ENCODE peak calls at places on chromosomes 11 and 22, in seven cellular contexts. V, P, S, N, C, W and K are unnamed samples.

GRCh38 chr11:2827792-2828191 is 57.8 kb downstream of the CDKN1C start:
- DNase-seq in N (no peak), S (no peak), P (no peak), V (no peak), W (no peak), C (no peak), K (no peak)

GRCh38 chr11:2298795-2299747 is 2.6 kb downstream of the C11orf21 start:
- DNase-seq in P (no peak), N (peak; percentile 44), W (no peak), S (peak; percentile 49), C (no peak), V (no peak), K (peak; percentile 74)

GRCh38 chr11:2798951-2799761 is 86.4 kb downstream of the CDKN1C start:
- DNase-seq in V (no peak), N (no peak), S (no peak), W (no peak), P (peak; percentile 2), C (no peak), K (peak; percentile 0)

GRCh38 chr11:3627291-3627690 is 14.5 kb downstream of the ART5 start:
- DNase-seq in V (peak; percentile 82), W (peak; percentile 68), S (no peak), P (no peak), N (peak; percentile 33), C (no peak), K (no peak)

GRCh38 chr22:19843107-19843856 is 11.4 kb downstream of the GNB1L start:
- DNase-seq in C (no peak), V (no peak), W (no peak), N (no peak), P (no peak), S (no peak), K (no peak)

GRCh38 chr11:107583629-107584195 is 7.2 kb upstream of the ELMOD1 start:
- DNase-seq in N (peak; percentile 78), C (no peak), V (peak; percentile 37), P (no peak), S (no peak), W (no peak), K (no peak)

GRCh38 chr11:119671561-119672015 is 57.4 kb downstream of the NECTIN1 start:
- DNase-seq in S (no peak), N (peak; percentile 56), V (peak; percentile 54), P (peak; percentile 70), W (peak; percentile 8), C (no peak), K (no peak)

GRCh38 chr11:127471662-127472061 is 471.1 kb upstream of the KIRREL3 start:
- DNase-seq in P (no peak), V (no peak), C (no peak), W (no peak), N (no peak), S (no peak), K (no peak)

GRCh38 chr11:83608571-83608970 is 322.4 kb upstream of the CCDC90B start:
- DNase-seq in W (no peak), C (no peak), S (no peak), N (no peak), V (no peak), P (no peak), K (no peak)

GRCh38 chr11:26575946-26576345 is 3.9 kb upstream of the MUC15 start:
- DNase-seq in V (peak; percentile 63), W (no peak), S (no peak), N (peak; percentile 82), P (no peak), C (no peak), K (no peak)

GRCh38 chr22:28703436-28703835 is 23.8 kb upstream of the TTC28 start:
- DNase-seq in N (no peak), S (no peak), V (peak; percentile 61), W (no peak), P (no peak), C (no peak), K (no peak)

GRCh38 chr11:61773356-61773755 is 19.0 kb downstream of the TMEM258 start:
- DNase-seq in N (no peak), W (no peak), C (no peak), P (no peak), S (no peak), V (no peak), K (no peak)

GRCh38 chr11:73760680-73761402 is at the start of gene RAB6A:
- DNase-seq in V (peak; percentile 99), P (peak; percentile 100), C (peak; percentile 100), W (peak; percentile 100), S (peak; percentile 98), N (peak; percentile 96), K (peak; percentile 100)
- TF ChIP-seq CTCF in V (no peak), P (peak; percentile 46), C (peak; percentile 53), W (peak; percentile 43), S (no peak), N (peak; percentile 46), K (no peak)

DNA sequence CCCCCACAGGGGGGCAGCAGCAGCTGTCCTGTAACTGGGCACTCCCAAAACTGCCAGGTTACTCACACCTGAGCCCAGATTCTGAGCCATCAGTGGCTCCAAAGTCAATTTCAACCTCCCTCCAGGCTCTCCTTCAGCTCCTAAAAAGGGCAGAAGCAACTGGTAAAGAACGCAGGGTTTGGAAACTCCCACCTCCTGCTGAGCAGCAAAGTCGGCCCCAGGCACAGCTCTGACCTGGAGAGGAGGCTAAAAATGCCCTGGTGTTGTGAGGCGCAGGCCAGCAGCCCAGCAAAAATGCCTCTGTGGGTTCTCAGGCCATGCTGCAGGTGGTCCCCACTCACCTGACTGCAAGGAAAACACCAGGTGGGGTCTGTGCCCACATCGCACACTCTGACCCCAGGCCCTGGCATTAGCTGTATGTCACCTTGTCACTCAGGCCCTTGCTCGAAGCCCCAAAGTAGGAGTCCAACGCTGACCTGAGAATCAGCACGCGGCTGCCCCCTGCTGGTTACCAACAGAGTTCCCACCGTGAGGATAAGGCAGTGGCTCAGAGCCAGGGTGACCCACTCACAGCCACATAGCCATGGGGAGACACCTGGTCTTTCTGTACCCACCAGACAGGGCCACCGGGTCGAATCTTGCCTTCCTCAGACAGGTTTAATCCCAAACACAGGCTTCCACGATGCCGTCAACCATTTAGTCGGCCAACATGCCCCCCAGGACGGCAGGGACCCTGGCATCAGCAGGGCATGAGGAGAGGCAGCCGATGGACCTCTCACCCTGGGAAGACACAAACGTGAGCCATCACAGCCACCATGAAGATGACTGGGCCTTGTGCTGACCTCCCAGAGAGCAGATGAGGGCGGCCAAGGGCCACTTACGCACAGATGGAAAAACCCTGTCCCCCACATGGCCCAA is 11.1 kb downstream of the POLR3H start:
- DNase-seq in C (peak; percentile 78), N (peak; percentile 34), V (peak; percentile 70), P (peak; percentile 71), S (peak; percentile 81), W (peak; percentile 43), K (peak; percentile 84)
- TF ChIP-seq CTCF in C (peak; percentile 84), N (peak; percentile 81), V (peak; percentile 83), P (peak; percentile 75), S (peak; percentile 79), W (peak; percentile 89), K (peak; percentile 80)

GRCh38 chr11:73990727-73991126 is 8.1 kb upstream of the UCP2 start:
- DNase-seq in N (no peak), V (no peak), W (no peak), P (no peak), C (no peak), S (no peak), K (no peak)

GRCh38 chr11:73988227-73988626 is 5.6 kb upstream of the UCP2 start:
- DNase-seq in N (no peak), V (no peak), S (no peak), W (no peak), C (no peak), P (no peak), K (no peak)

GRCh38 chr11:73991471-73992006 is 8.9 kb upstream of the UCP2 start:
- DNase-seq in S (no peak), W (no peak), N (no peak), P (no peak), C (peak; percentile 53), V (no peak), K (no peak)

GRCh38 chr11:73983764-73984543 is 1.3 kb upstream of the UCP2 start:
- DNase-seq in S (no peak), N (no peak), C (peak; percentile 40), V (no peak), P (no peak), W (no peak), K (no peak)

DNA sequence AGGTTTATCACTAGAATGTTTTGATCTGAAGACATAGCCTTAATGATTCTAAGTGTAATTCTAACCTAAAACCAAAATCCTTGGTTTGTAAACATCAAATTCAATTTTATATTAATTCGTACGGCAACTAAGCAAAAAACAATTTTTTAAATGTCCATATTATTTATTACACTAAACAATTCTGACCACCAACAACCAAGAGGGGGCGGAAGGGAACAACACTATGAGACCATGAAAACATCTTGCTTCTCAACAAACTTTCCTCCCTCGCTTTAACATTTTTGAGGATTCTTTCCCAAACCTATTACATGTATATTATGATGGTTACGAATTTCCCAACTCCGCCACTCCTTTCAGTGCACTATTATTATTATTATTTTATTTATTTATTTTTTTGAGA is 6.5 kb upstream of the UCP2 start:
- DNase-seq in S (no peak), P (no peak), W (no peak), C (no peak), N (no peak), V (no peak), K (no peak)
- TF ChIP-seq CTCF in S (no peak), P (no peak), W (peak; percentile 20), C (peak; percentile 70), N (no peak), V (no peak), K (no peak)

GRCh38 chr11:125869526-125869925 is 17.9 kb upstream of the HYLS1 start:
- DNase-seq in C (no peak), V (no peak), S (no peak), P (no peak), W (no peak), N (no peak), K (no peak)
- TF ChIP-seq CTCF in C (no peak), V (no peak), S (no peak), P (no peak), W (no peak), N (no peak), K (no peak)

DNA sequence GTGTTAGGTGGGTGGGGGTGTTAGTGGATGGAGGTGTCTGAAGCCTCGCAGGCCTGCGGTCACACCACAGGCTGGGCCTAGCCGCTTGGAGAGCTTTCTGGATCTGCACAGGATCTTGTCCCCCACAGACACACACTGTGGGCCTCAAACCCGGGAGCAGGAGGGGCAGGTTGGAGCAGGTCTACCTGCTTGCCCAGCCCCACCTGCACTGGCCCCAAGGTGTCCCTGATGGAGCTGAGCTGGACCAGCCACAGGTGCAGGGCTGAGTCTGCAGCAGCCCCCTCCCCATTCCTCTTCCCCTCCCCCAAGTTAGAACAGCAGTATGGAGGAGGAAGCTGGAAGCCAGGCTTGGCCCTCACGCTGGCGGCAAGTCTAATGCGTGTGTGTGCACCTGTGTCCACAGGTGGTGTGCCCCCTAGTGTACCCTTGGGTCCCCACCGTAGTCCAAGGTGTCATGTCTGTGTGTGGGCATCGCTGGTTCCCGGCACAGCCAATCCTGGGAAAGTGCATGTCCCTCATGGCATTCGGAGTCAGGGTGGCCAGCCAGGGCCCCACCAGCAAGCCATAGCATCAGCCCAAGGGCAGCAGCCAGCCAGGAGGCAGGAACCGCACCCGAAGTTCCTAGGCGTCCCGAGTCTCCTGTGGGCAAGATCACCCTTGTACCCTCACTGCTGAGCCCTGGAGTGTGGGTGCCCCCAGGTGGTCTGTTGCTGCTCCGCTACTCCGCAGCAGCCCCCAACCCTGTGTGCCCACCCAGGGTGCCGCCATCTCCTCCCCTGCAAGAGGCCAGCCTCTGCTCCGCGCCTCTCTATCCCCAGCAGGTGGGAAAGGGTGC is 2.0 kb upstream of the GATD1 start:
- DNase-seq in V (no peak), P (no peak), N (no peak), C (no peak), S (no peak), W (no peak), K (no peak)
- TF ChIP-seq CTCF in V (no peak), P (no peak), N (no peak), C (peak; percentile 30), S (no peak), W (no peak), K (no peak)

GRCh38 chr11:32435511-32435946 is at the start of gene WT1:
- DNase-seq in W (no peak), V (no peak), C (no peak), N (no peak), S (peak; percentile 38), P (peak; percentile 58), K (no peak)
- TF ChIP-seq CTCF in W (no peak), V (no peak), C (no peak), N (no peak), S (no peak), P (no peak), K (no peak)